ENCODE peak calls at places on chromosomes 5 and 9, in ten cellular contexts. One of them, this sample, is unnamed.

GRCh38 chr9:78003730-78004129 is 27.9 kb downstream of the GNAQ start:
- DNase-seq in central memory CD8-positive, alpha-beta T cell: no peak
- DNase-seq in ureter: no peak
- DNase-seq in anterior cingulate cortex: no peak
- DNase-seq in GF-D8: no peak
- DNase-seq in GM20000: no peak
- DNase-seq in NCI-H2081: no peak
- DNase-seq in GM23248: no peak
- DNase-seq in amniotic epithelial cell: no peak
- DNase-seq in CD8-positive, alpha-beta memory T cell: no peak
- DNase-seq in this sample: no peak

GRCh38 chr9:129868571-129869486 is 33.6 kb downstream of the USP20 start:
- DNase-seq in amniotic epithelial cell: no peak
- DNase-seq in CD8-positive, alpha-beta memory T cell: peak
- DNase-seq in anterior cingulate cortex: no peak
- DNase-seq in GF-D8: no peak
- DNase-seq in GM23248: no peak
- DNase-seq in ureter: no peak
- DNase-seq in central memory CD8-positive, alpha-beta T cell: peak
- DNase-seq in GM20000: no peak
- DNase-seq in NCI-H2081: no peak
- DNase-seq in this sample: no peak

GRCh38 chr5:180332051-180332517 is 21.1 kb downstream of the GFPT2 start:
- DNase-seq in anterior cingulate cortex: no peak
- DNase-seq in ureter: no peak
- DNase-seq in GM23248: peak
- DNase-seq in CD8-positive, alpha-beta memory T cell: no peak
- DNase-seq in amniotic epithelial cell: no peak
- DNase-seq in NCI-H2081: no peak
- DNase-seq in GF-D8: no peak
- DNase-seq in GM20000: no peak
- DNase-seq in central memory CD8-positive, alpha-beta T cell: no peak
- DNase-seq in this sample: no peak

GRCh38 chr5:150582281-150582791 is 58.1 kb upstream of the SYNPO start:
- DNase-seq in amniotic epithelial cell: peak
- DNase-seq in CD8-positive, alpha-beta memory T cell: no peak
- DNase-seq in GM20000: no peak
- DNase-seq in GF-D8: no peak
- DNase-seq in GM23248: no peak
- DNase-seq in central memory CD8-positive, alpha-beta T cell: no peak
- DNase-seq in anterior cingulate cortex: no peak
- DNase-seq in ureter: no peak
- DNase-seq in NCI-H2081: no peak
- DNase-seq in this sample: no peak

GRCh38 chr9:5629312-5630037 is 568 bp downstream of the RIC1 start:
- DNase-seq in GF-D8: no peak
- DNase-seq in ureter: peak
- DNase-seq in amniotic epithelial cell: no peak
- DNase-seq in central memory CD8-positive, alpha-beta T cell: no peak
- DNase-seq in GM20000: peak
- DNase-seq in anterior cingulate cortex: peak
- DNase-seq in CD8-positive, alpha-beta memory T cell: no peak
- DNase-seq in GM23248: peak
- DNase-seq in NCI-H2081: peak
- DNase-seq in this sample: peak

GRCh38 chr5:175288048-175288621 is 155.8 kb downstream of the DRD1 start:
- DNase-seq in amniotic epithelial cell: peak
- DNase-seq in CD8-positive, alpha-beta memory T cell: no peak
- DNase-seq in GF-D8: no peak
- DNase-seq in GM23248: peak
- DNase-seq in central memory CD8-positive, alpha-beta T cell: no peak
- DNase-seq in GM20000: no peak
- DNase-seq in ureter: no peak
- DNase-seq in NCI-H2081: no peak
- DNase-seq in anterior cingulate cortex: peak
- DNase-seq in this sample: no peak

GRCh38 chr5:84242286-84242685 is 142.4 kb downstream of the EDIL3 start:
- DNase-seq in central memory CD8-positive, alpha-beta T cell: no peak
- DNase-seq in NCI-H2081: no peak
- DNase-seq in ureter: no peak
- DNase-seq in anterior cingulate cortex: no peak
- DNase-seq in GF-D8: no peak
- DNase-seq in GM20000: no peak
- DNase-seq in CD8-positive, alpha-beta memory T cell: no peak
- DNase-seq in GM23248: peak
- DNase-seq in amniotic epithelial cell: peak
- DNase-seq in this sample: no peak

GRCh38 chr5:54363669-54364068 is 53.3 kb upstream of the ARL15 start:
- DNase-seq in central memory CD8-positive, alpha-beta T cell: no peak
- DNase-seq in CD8-positive, alpha-beta memory T cell: no peak
- DNase-seq in GF-D8: no peak
- DNase-seq in GM23248: peak
- DNase-seq in amniotic epithelial cell: no peak
- DNase-seq in anterior cingulate cortex: no peak
- DNase-seq in NCI-H2081: no peak
- DNase-seq in GM20000: no peak
- DNase-seq in ureter: no peak
- DNase-seq in this sample: no peak

GRCh38 chr9:124726886-124727285 is 44.2 kb downstream of the NR6A1 start:
- DNase-seq in central memory CD8-positive, alpha-beta T cell: no peak
- DNase-seq in anterior cingulate cortex: no peak
- DNase-seq in amniotic epithelial cell: no peak
- DNase-seq in ureter: no peak
- DNase-seq in CD8-positive, alpha-beta memory T cell: no peak
- DNase-seq in GM20000: no peak
- DNase-seq in GM23248: peak
- DNase-seq in GF-D8: no peak
- DNase-seq in NCI-H2081: no peak
- DNase-seq in this sample: no peak

GRCh38 chr5:96279796-96280542 is 153.1 kb downstream of the PCSK1 start:
- DNase-seq in ureter: no peak
- DNase-seq in anterior cingulate cortex: no peak
- DNase-seq in GM23248: peak
- DNase-seq in amniotic epithelial cell: peak
- DNase-seq in GM20000: peak
- DNase-seq in NCI-H2081: no peak
- DNase-seq in central memory CD8-positive, alpha-beta T cell: no peak
- DNase-seq in CD8-positive, alpha-beta memory T cell: no peak
- DNase-seq in GF-D8: no peak
- DNase-seq in this sample: no peak

GRCh38 chr9:96453625-96454024 is 3.7 kb downstream of the HABP4 start:
- DNase-seq in NCI-H2081: peak
- DNase-seq in GM23248: peak
- DNase-seq in CD8-positive, alpha-beta memory T cell: no peak
- DNase-seq in GF-D8: no peak
- DNase-seq in anterior cingulate cortex: peak
- DNase-seq in GM20000: no peak
- DNase-seq in amniotic epithelial cell: peak
- DNase-seq in central memory CD8-positive, alpha-beta T cell: no peak
- DNase-seq in ureter: no peak
- DNase-seq in this sample: no peak

GRCh38 chr5:44665101-44665701 is 143.5 kb upstream of the MRPS30 start:
- DNase-seq in anterior cingulate cortex: no peak
- DNase-seq in CD8-positive, alpha-beta memory T cell: no peak
- DNase-seq in NCI-H2081: no peak
- DNase-seq in central memory CD8-positive, alpha-beta T cell: no peak
- DNase-seq in GM23248: peak
- DNase-seq in GM20000: no peak
- DNase-seq in GF-D8: no peak
- DNase-seq in ureter: no peak
- DNase-seq in amniotic epithelial cell: peak
- DNase-seq in this sample: no peak

GRCh38 chr9:77423841-77424240 is 224.3 kb downstream of the GNA14 start:
- DNase-seq in anterior cingulate cortex: no peak
- DNase-seq in GF-D8: no peak
- DNase-seq in central memory CD8-positive, alpha-beta T cell: no peak
- DNase-seq in CD8-positive, alpha-beta memory T cell: no peak
- DNase-seq in GM23248: no peak
- DNase-seq in NCI-H2081: no peak
- DNase-seq in amniotic epithelial cell: no peak
- DNase-seq in GM20000: no peak
- DNase-seq in ureter: no peak
- DNase-seq in this sample: no peak

GRCh38 chr9:99021512-99021911 is 77.8 kb downstream of the COL15A1 start:
- DNase-seq in GM20000: no peak
- DNase-seq in GM23248: no peak
- DNase-seq in amniotic epithelial cell: no peak
- DNase-seq in CD8-positive, alpha-beta memory T cell: no peak
- DNase-seq in anterior cingulate cortex: no peak
- DNase-seq in ureter: peak
- DNase-seq in GF-D8: no peak
- DNase-seq in central memory CD8-positive, alpha-beta T cell: no peak
- DNase-seq in NCI-H2081: no peak
- DNase-seq in this sample: no peak

GRCh38 chr5:16666861-16667481 is 50.2 kb upstream of the RETREG1 start:
- DNase-seq in ureter: no peak
- DNase-seq in anterior cingulate cortex: peak
- DNase-seq in GM20000: no peak
- DNase-seq in GM23248: peak
- DNase-seq in central memory CD8-positive, alpha-beta T cell: no peak
- DNase-seq in CD8-positive, alpha-beta memory T cell: no peak
- DNase-seq in NCI-H2081: peak
- DNase-seq in amniotic epithelial cell: no peak
- DNase-seq in GF-D8: no peak
- DNase-seq in this sample: no peak

GRCh38 chr5:144815131-144815530 is 644.5 kb downstream of the KCTD16 start:
- DNase-seq in amniotic epithelial cell: no peak
- DNase-seq in ureter: no peak
- DNase-seq in GM20000: no peak
- DNase-seq in NCI-H2081: no peak
- DNase-seq in anterior cingulate cortex: no peak
- DNase-seq in GF-D8: no peak
- DNase-seq in GM23248: peak
- DNase-seq in central memory CD8-positive, alpha-beta T cell: no peak
- DNase-seq in CD8-positive, alpha-beta memory T cell: no peak
- DNase-seq in this sample: no peak

GRCh38 chr9:98575379-98576346 is 133.1 kb downstream of the GABBR2 start:
- DNase-seq in NCI-H2081: no peak
- DNase-seq in GF-D8: peak
- DNase-seq in GM20000: peak
- DNase-seq in GM23248: peak
- DNase-seq in ureter: no peak
- DNase-seq in CD8-positive, alpha-beta memory T cell: no peak
- DNase-seq in anterior cingulate cortex: no peak
- DNase-seq in central memory CD8-positive, alpha-beta T cell: no peak
- DNase-seq in amniotic epithelial cell: peak
- DNase-seq in this sample: no peak

GRCh38 chr9:37449877-37450632 is 15.2 kb downstream of the ZBTB5 start:
- DNase-seq in ureter: no peak
- DNase-seq in CD8-positive, alpha-beta memory T cell: no peak
- DNase-seq in anterior cingulate cortex: peak
- DNase-seq in NCI-H2081: no peak
- DNase-seq in GM20000: no peak
- DNase-seq in GF-D8: no peak
- DNase-seq in GM23248: no peak
- DNase-seq in amniotic epithelial cell: no peak
- DNase-seq in central memory CD8-positive, alpha-beta T cell: no peak
- DNase-seq in this sample: no peak

GRCh38 chr5:40021007-40021406 is 596.2 kb upstream of the DAB2 start:
- DNase-seq in ureter: no peak
- DNase-seq in GF-D8: no peak
- DNase-seq in GM23248: no peak
- DNase-seq in central memory CD8-positive, alpha-beta T cell: no peak
- DNase-seq in anterior cingulate cortex: no peak
- DNase-seq in NCI-H2081: no peak
- DNase-seq in GM20000: no peak
- DNase-seq in CD8-positive, alpha-beta memory T cell: no peak
- DNase-seq in amniotic epithelial cell: no peak
- DNase-seq in this sample: no peak

GRCh38 chr5:36902353-36902752 is 25.8 kb downstream of the NIPBL start:
- DNase-seq in ureter: no peak
- DNase-seq in amniotic epithelial cell: no peak
- DNase-seq in NCI-H2081: no peak
- DNase-seq in CD8-positive, alpha-beta memory T cell: no peak
- DNase-seq in GM20000: no peak
- DNase-seq in GM23248: no peak
- DNase-seq in central memory CD8-positive, alpha-beta T cell: no peak
- DNase-seq in GF-D8: no peak
- DNase-seq in anterior cingulate cortex: no peak
- DNase-seq in this sample: no peak

GRCh38 chr9:112945620-112946208 is 55.0 kb upstream of the SLC46A2 start:
- DNase-seq in central memory CD8-positive, alpha-beta T cell: no peak
- DNase-seq in CD8-positive, alpha-beta memory T cell: no peak
- DNase-seq in NCI-H2081: no peak
- DNase-seq in ureter: no peak
- DNase-seq in amniotic epithelial cell: no peak
- DNase-seq in GF-D8: no peak
- DNase-seq in GM20000: no peak
- DNase-seq in anterior cingulate cortex: no peak
- DNase-seq in GM23248: no peak
- DNase-seq in this sample: no peak

GRCh38 chr9:134928796-134929559 is 11.3 kb upstream of the FCN1 start:
- DNase-seq in CD8-positive, alpha-beta memory T cell: no peak
- DNase-seq in GM23248: no peak
- DNase-seq in GF-D8: peak
- DNase-seq in central memory CD8-positive, alpha-beta T cell: no peak
- DNase-seq in GM20000: no peak
- DNase-seq in amniotic epithelial cell: no peak
- DNase-seq in NCI-H2081: no peak
- DNase-seq in ureter: no peak
- DNase-seq in anterior cingulate cortex: no peak
- DNase-seq in this sample: no peak

GRCh38 chr5:123367739-123368138 is 55.5 kb downstream of the CEP120 start:
- DNase-seq in amniotic epithelial cell: peak
- DNase-seq in GM23248: peak
- DNase-seq in GM20000: no peak
- DNase-seq in ureter: no peak
- DNase-seq in GF-D8: no peak
- DNase-seq in anterior cingulate cortex: no peak
- DNase-seq in CD8-positive, alpha-beta memory T cell: no peak
- DNase-seq in central memory CD8-positive, alpha-beta T cell: no peak
- DNase-seq in NCI-H2081: peak
- DNase-seq in this sample: no peak

GRCh38 chr5:145396888-145397287 is 438.3 kb downstream of the PRELID2 start:
- DNase-seq in anterior cingulate cortex: no peak
- DNase-seq in GM20000: no peak
- DNase-seq in central memory CD8-positive, alpha-beta T cell: no peak
- DNase-seq in GM23248: no peak
- DNase-seq in NCI-H2081: no peak
- DNase-seq in CD8-positive, alpha-beta memory T cell: no peak
- DNase-seq in ureter: no peak
- DNase-seq in amniotic epithelial cell: no peak
- DNase-seq in GF-D8: no peak
- DNase-seq in this sample: no peak

GRCh38 chr9:37968228-37968672 is 64.3 kb upstream of the SLC25A51 start:
- DNase-seq in GM23248: peak
- DNase-seq in anterior cingulate cortex: no peak
- DNase-seq in CD8-positive, alpha-beta memory T cell: no peak
- DNase-seq in NCI-H2081: no peak
- DNase-seq in ureter: no peak
- DNase-seq in amniotic epithelial cell: peak
- DNase-seq in GF-D8: no peak
- DNase-seq in central memory CD8-positive, alpha-beta T cell: no peak
- DNase-seq in GM20000: no peak
- DNase-seq in this sample: no peak

GRCh38 chr9:7982907-7983306 is 183.3 kb upstream of the DMAC1 start:
- DNase-seq in central memory CD8-positive, alpha-beta T cell: no peak
- DNase-seq in anterior cingulate cortex: no peak
- DNase-seq in CD8-positive, alpha-beta memory T cell: no peak
- DNase-seq in ureter: no peak
- DNase-seq in GM23248: no peak
- DNase-seq in GM20000: no peak
- DNase-seq in GF-D8: no peak
- DNase-seq in amniotic epithelial cell: no peak
- DNase-seq in NCI-H2081: no peak
- DNase-seq in this sample: no peak

GRCh38 chr9:130768265-130768664 is 66.8 kb upstream of the ABL1 start:
- DNase-seq in ureter: no peak
- DNase-seq in GM23248: no peak
- DNase-seq in NCI-H2081: no peak
- DNase-seq in CD8-positive, alpha-beta memory T cell: no peak
- DNase-seq in GF-D8: peak
- DNase-seq in central memory CD8-positive, alpha-beta T cell: no peak
- DNase-seq in amniotic epithelial cell: no peak
- DNase-seq in anterior cingulate cortex: no peak
- DNase-seq in GM20000: no peak
- DNase-seq in this sample: no peak

GRCh38 chr5:112636288-112636731 is 101.4 kb upstream of the APC start:
- DNase-seq in GM20000: no peak
- DNase-seq in GF-D8: no peak
- DNase-seq in central memory CD8-positive, alpha-beta T cell: no peak
- DNase-seq in NCI-H2081: no peak
- DNase-seq in ureter: no peak
- DNase-seq in amniotic epithelial cell: no peak
- DNase-seq in CD8-positive, alpha-beta memory T cell: no peak
- DNase-seq in GM23248: no peak
- DNase-seq in anterior cingulate cortex: no peak
- DNase-seq in this sample: no peak